ENCODE peak calls at places on chromosomes 5 and 9, in five cellular contexts. G, B, Q, V and H are unnamed samples.

GRCh38 chr9:126612813-126613641 is 701 bp upstream of the LMX1B start:
- DNase-seq in B (no peak), V (no peak), G (no peak), Q (no peak), H (no peak)

GRCh38 chr9:100914266-100914665 is 114.3 kb upstream of the PLPPR1 start:
- DNase-seq in B (no peak), G (no peak), V (no peak), Q (no peak), H (no peak)

GRCh38 chr9:129509508-129509907 is 111.4 kb downstream of the C9orf50 start:
- DNase-seq in B (peak), Q (no peak), G (no peak), V (peak), H (no peak)

GRCh38 chr9:75992480-75993206 is 102.2 kb downstream of the PCSK5 start:
- DNase-seq in Q (no peak), B (no peak), V (no peak), G (no peak), H (no peak)

GRCh38 chr9:125564641-125565040 is 142.4 kb downstream of the MAPKAP1 start:
- DNase-seq in B (no peak), G (no peak), Q (no peak), V (no peak), H (no peak)

GRCh38 chr5:103393131-103393754 is 134.7 kb downstream of the MACIR start:
- DNase-seq in B (no peak), V (no peak), Q (no peak), G (peak), H (no peak)

GRCh38 chr5:157652377-157652692 is at the start of gene SOX30:
- DNase-seq in B (no peak), Q (no peak), G (no peak), V (no peak), H (no peak)

GRCh38 chr9:83062011-83062652 is 810 bp downstream of the RASEF start:
- DNase-seq in V (no peak), G (no peak), Q (peak), B (peak), H (peak)

GRCh38 chr5:150020249-150020648 is 19.7 kb downstream of the HMGXB3 start:
- DNase-seq in G (no peak), B (no peak), Q (no peak), V (no peak), H (no peak)